ENCODE peak calls at places on chromosomes 13 and 19, in five cellular contexts. One of them, this sample, is unnamed.

GRCh38 chr19:29851769-29852521 is 40.2 kb downstream of the CCNE1 start:
- DNase-seq in stimulated activated CD4-positive, alpha-beta T cell treated with anti-CD3 and anti-CD28 coated beads, Interleukin-1b, Interleukin-23, amount 100 ng/mL, for 24 hours: no peak
- DNase-seq in activated T-helper 1 cell treated with anti-CD3 and anti-CD28 coated beads, Interleukin-12 subunit alpha, Interleukin-12 subunit beta, Interleukin-2, Interleukin-4 antibody, amounts not matched to agents 30 ng/mL and 10 ng/mL and 1 ng/mL, durations not matched to agents 14 hours and 24 hours and 36 hours: no peak
- DNase-seq in nucleus accumbens: no peak
- DNase-seq in HS-5: no peak
- DNase-seq in this sample: no peak

GRCh38 chr13:46796129-46796514 is 839 bp downstream of the ESD start:
- DNase-seq in stimulated activated CD4-positive, alpha-beta T cell treated with anti-CD3 and anti-CD28 coated beads, Interleukin-1b, Interleukin-23, amount 100 ng/mL, for 24 hours: no peak
- DNase-seq in activated T-helper 1 cell treated with anti-CD3 and anti-CD28 coated beads, Interleukin-12 subunit alpha, Interleukin-12 subunit beta, Interleukin-2, Interleukin-4 antibody, amounts not matched to agents 30 ng/mL and 10 ng/mL and 1 ng/mL, durations not matched to agents 14 hours and 24 hours and 36 hours: no peak
- DNase-seq in nucleus accumbens: no peak
- DNase-seq in HS-5: no peak
- DNase-seq in this sample: no peak

GRCh38 chr19:34662919-34663318 is 14.0 kb downstream of the SCGB2B2 start:
- DNase-seq in stimulated activated CD4-positive, alpha-beta T cell treated with anti-CD3 and anti-CD28 coated beads, Interleukin-1b, Interleukin-23, amount 100 ng/mL, for 24 hours: no peak
- DNase-seq in activated T-helper 1 cell treated with anti-CD3 and anti-CD28 coated beads, Interleukin-12 subunit alpha, Interleukin-12 subunit beta, Interleukin-2, Interleukin-4 antibody, amounts not matched to agents 30 ng/mL and 10 ng/mL and 1 ng/mL, durations not matched to agents 14 hours and 24 hours and 36 hours: peak; percentile 31
- DNase-seq in nucleus accumbens: no peak
- DNase-seq in HS-5: no peak
- DNase-seq in this sample: no peak

GRCh38 chr19:44947041-44947581 is 1.3 kb downstream of the APOC2 start:
- DNase-seq in stimulated activated CD4-positive, alpha-beta T cell treated with anti-CD3 and anti-CD28 coated beads, Interleukin-1b, Interleukin-23, amount 100 ng/mL, for 24 hours: no peak
- DNase-seq in activated T-helper 1 cell treated with anti-CD3 and anti-CD28 coated beads, Interleukin-12 subunit alpha, Interleukin-12 subunit beta, Interleukin-2, Interleukin-4 antibody, amounts not matched to agents 30 ng/mL and 10 ng/mL and 1 ng/mL, durations not matched to agents 14 hours and 24 hours and 36 hours: no peak
- DNase-seq in nucleus accumbens: no peak
- DNase-seq in HS-5: no peak
- DNase-seq in this sample: no peak

GRCh38 chr13:111929036-111929616 is 137.8 kb upstream of the SOX1 start:
- DNase-seq in stimulated activated CD4-positive, alpha-beta T cell treated with anti-CD3 and anti-CD28 coated beads, Interleukin-1b, Interleukin-23, amount 100 ng/mL, for 24 hours: no peak
- DNase-seq in activated T-helper 1 cell treated with anti-CD3 and anti-CD28 coated beads, Interleukin-12 subunit alpha, Interleukin-12 subunit beta, Interleukin-2, Interleukin-4 antibody, amounts not matched to agents 30 ng/mL and 10 ng/mL and 1 ng/mL, durations not matched to agents 14 hours and 24 hours and 36 hours: no peak
- DNase-seq in nucleus accumbens: no peak
- DNase-seq in HS-5: no peak
- DNase-seq in this sample: no peak

GRCh38 chr19:41442473-41443360 is at the start of gene ERICH4:
- DNase-seq in stimulated activated CD4-positive, alpha-beta T cell treated with anti-CD3 and anti-CD28 coated beads, Interleukin-1b, Interleukin-23, amount 100 ng/mL, for 24 hours: no peak
- DNase-seq in activated T-helper 1 cell treated with anti-CD3 and anti-CD28 coated beads, Interleukin-12 subunit alpha, Interleukin-12 subunit beta, Interleukin-2, Interleukin-4 antibody, amounts not matched to agents 30 ng/mL and 10 ng/mL and 1 ng/mL, durations not matched to agents 14 hours and 24 hours and 36 hours: no peak
- DNase-seq in nucleus accumbens: no peak
- DNase-seq in HS-5: no peak
- DNase-seq in this sample: no peak

GRCh38 chr19:42403586-42403985 is 13.5 kb upstream of the CNFN start:
- DNase-seq in stimulated activated CD4-positive, alpha-beta T cell treated with anti-CD3 and anti-CD28 coated beads, Interleukin-1b, Interleukin-23, amount 100 ng/mL, for 24 hours: no peak
- DNase-seq in activated T-helper 1 cell treated with anti-CD3 and anti-CD28 coated beads, Interleukin-12 subunit alpha, Interleukin-12 subunit beta, Interleukin-2, Interleukin-4 antibody, amounts not matched to agents 30 ng/mL and 10 ng/mL and 1 ng/mL, durations not matched to agents 14 hours and 24 hours and 36 hours: no peak
- DNase-seq in nucleus accumbens: no peak
- DNase-seq in HS-5: no peak
- DNase-seq in this sample: no peak

GRCh38 chr19:27885361-27885760 is 1327.6 kb downstream of the UQCRFS1 start:
- DNase-seq in stimulated activated CD4-positive, alpha-beta T cell treated with anti-CD3 and anti-CD28 coated beads, Interleukin-1b, Interleukin-23, amount 100 ng/mL, for 24 hours: no peak
- DNase-seq in activated T-helper 1 cell treated with anti-CD3 and anti-CD28 coated beads, Interleukin-12 subunit alpha, Interleukin-12 subunit beta, Interleukin-2, Interleukin-4 antibody, amounts not matched to agents 30 ng/mL and 10 ng/mL and 1 ng/mL, durations not matched to agents 14 hours and 24 hours and 36 hours: no peak
- DNase-seq in nucleus accumbens: no peak
- DNase-seq in HS-5: no peak
- DNase-seq in this sample: no peak

GRCh38 chr13:76029088-76029487 is 393.0 kb downstream of the LMO7 start:
- DNase-seq in stimulated activated CD4-positive, alpha-beta T cell treated with anti-CD3 and anti-CD28 coated beads, Interleukin-1b, Interleukin-23, amount 100 ng/mL, for 24 hours: no peak
- DNase-seq in activated T-helper 1 cell treated with anti-CD3 and anti-CD28 coated beads, Interleukin-12 subunit alpha, Interleukin-12 subunit beta, Interleukin-2, Interleukin-4 antibody, amounts not matched to agents 30 ng/mL and 10 ng/mL and 1 ng/mL, durations not matched to agents 14 hours and 24 hours and 36 hours: no peak
- DNase-seq in nucleus accumbens: no peak
- DNase-seq in HS-5: no peak
- DNase-seq in this sample: no peak

GRCh38 chr13:28022848-28023518 is 34.5 kb upstream of the URAD start:
- DNase-seq in stimulated activated CD4-positive, alpha-beta T cell treated with anti-CD3 and anti-CD28 coated beads, Interleukin-1b, Interleukin-23, amount 100 ng/mL, for 24 hours: no peak
- DNase-seq in activated T-helper 1 cell treated with anti-CD3 and anti-CD28 coated beads, Interleukin-12 subunit alpha, Interleukin-12 subunit beta, Interleukin-2, Interleukin-4 antibody, amounts not matched to agents 30 ng/mL and 10 ng/mL and 1 ng/mL, durations not matched to agents 14 hours and 24 hours and 36 hours: no peak
- DNase-seq in nucleus accumbens: no peak
- DNase-seq in HS-5: no peak
- DNase-seq in this sample: no peak

GRCh38 chr19:44746946-44747738 is 1.4 kb upstream of the BCL3 start:
- DNase-seq in stimulated activated CD4-positive, alpha-beta T cell treated with anti-CD3 and anti-CD28 coated beads, Interleukin-1b, Interleukin-23, amount 100 ng/mL, for 24 hours: peak; percentile 77
- DNase-seq in activated T-helper 1 cell treated with anti-CD3 and anti-CD28 coated beads, Interleukin-12 subunit alpha, Interleukin-12 subunit beta, Interleukin-2, Interleukin-4 antibody, amounts not matched to agents 30 ng/mL and 10 ng/mL and 1 ng/mL, durations not matched to agents 14 hours and 24 hours and 36 hours: peak; percentile 87
- DNase-seq in nucleus accumbens: peak; percentile 37
- DNase-seq in HS-5: no peak
- DNase-seq in this sample: peak; percentile 30

GRCh38 chr13:112683581-112683980 is 6.3 kb upstream of the ATP11A start:
- DNase-seq in stimulated activated CD4-positive, alpha-beta T cell treated with anti-CD3 and anti-CD28 coated beads, Interleukin-1b, Interleukin-23, amount 100 ng/mL, for 24 hours: no peak
- DNase-seq in activated T-helper 1 cell treated with anti-CD3 and anti-CD28 coated beads, Interleukin-12 subunit alpha, Interleukin-12 subunit beta, Interleukin-2, Interleukin-4 antibody, amounts not matched to agents 30 ng/mL and 10 ng/mL and 1 ng/mL, durations not matched to agents 14 hours and 24 hours and 36 hours: no peak
- DNase-seq in nucleus accumbens: no peak
- DNase-seq in HS-5: no peak
- DNase-seq in this sample: no peak

GRCh38 chr19:11151181-11151580 is 4.4 kb downstream of the SPC24 start:
- DNase-seq in stimulated activated CD4-positive, alpha-beta T cell treated with anti-CD3 and anti-CD28 coated beads, Interleukin-1b, Interleukin-23, amount 100 ng/mL, for 24 hours: no peak
- DNase-seq in activated T-helper 1 cell treated with anti-CD3 and anti-CD28 coated beads, Interleukin-12 subunit alpha, Interleukin-12 subunit beta, Interleukin-2, Interleukin-4 antibody, amounts not matched to agents 30 ng/mL and 10 ng/mL and 1 ng/mL, durations not matched to agents 14 hours and 24 hours and 36 hours: no peak
- DNase-seq in nucleus accumbens: no peak
- DNase-seq in HS-5: no peak
- DNase-seq in this sample: no peak

GRCh38 chr19:35017507-35017906 is 12.8 kb upstream of the SCN1B start:
- DNase-seq in stimulated activated CD4-positive, alpha-beta T cell treated with anti-CD3 and anti-CD28 coated beads, Interleukin-1b, Interleukin-23, amount 100 ng/mL, for 24 hours: no peak
- DNase-seq in activated T-helper 1 cell treated with anti-CD3 and anti-CD28 coated beads, Interleukin-12 subunit alpha, Interleukin-12 subunit beta, Interleukin-2, Interleukin-4 antibody, amounts not matched to agents 30 ng/mL and 10 ng/mL and 1 ng/mL, durations not matched to agents 14 hours and 24 hours and 36 hours: no peak
- DNase-seq in nucleus accumbens: no peak
- DNase-seq in HS-5: no peak
- DNase-seq in this sample: no peak

GRCh38 chr13:39968646-39969475 is 313.4 kb downstream of the COG6 start:
- DNase-seq in stimulated activated CD4-positive, alpha-beta T cell treated with anti-CD3 and anti-CD28 coated beads, Interleukin-1b, Interleukin-23, amount 100 ng/mL, for 24 hours: no peak
- DNase-seq in activated T-helper 1 cell treated with anti-CD3 and anti-CD28 coated beads, Interleukin-12 subunit alpha, Interleukin-12 subunit beta, Interleukin-2, Interleukin-4 antibody, amounts not matched to agents 30 ng/mL and 10 ng/mL and 1 ng/mL, durations not matched to agents 14 hours and 24 hours and 36 hours: no peak
- DNase-seq in nucleus accumbens: no peak
- DNase-seq in HS-5: no peak
- DNase-seq in this sample: no peak

GRCh38 chr19:58248886-58249285 is 20.2 kb downstream of the ZNF544 start:
- DNase-seq in stimulated activated CD4-positive, alpha-beta T cell treated with anti-CD3 and anti-CD28 coated beads, Interleukin-1b, Interleukin-23, amount 100 ng/mL, for 24 hours: no peak
- DNase-seq in activated T-helper 1 cell treated with anti-CD3 and anti-CD28 coated beads, Interleukin-12 subunit alpha, Interleukin-12 subunit beta, Interleukin-2, Interleukin-4 antibody, amounts not matched to agents 30 ng/mL and 10 ng/mL and 1 ng/mL, durations not matched to agents 14 hours and 24 hours and 36 hours: no peak
- DNase-seq in nucleus accumbens: no peak
- DNase-seq in HS-5: no peak
- DNase-seq in this sample: no peak

GRCh38 chr13:31200636-31200970 is 828 bp downstream of the B3GLCT start:
- DNase-seq in stimulated activated CD4-positive, alpha-beta T cell treated with anti-CD3 and anti-CD28 coated beads, Interleukin-1b, Interleukin-23, amount 100 ng/mL, for 24 hours: no peak
- DNase-seq in activated T-helper 1 cell treated with anti-CD3 and anti-CD28 coated beads, Interleukin-12 subunit alpha, Interleukin-12 subunit beta, Interleukin-2, Interleukin-4 antibody, amounts not matched to agents 30 ng/mL and 10 ng/mL and 1 ng/mL, durations not matched to agents 14 hours and 24 hours and 36 hours: no peak
- DNase-seq in nucleus accumbens: peak; percentile 47
- DNase-seq in HS-5: no peak
- DNase-seq in this sample: peak; percentile 67

GRCh38 chr19:6012416-6013170 is 34.7 kb upstream of the RANBP3 start:
- DNase-seq in stimulated activated CD4-positive, alpha-beta T cell treated with anti-CD3 and anti-CD28 coated beads, Interleukin-1b, Interleukin-23, amount 100 ng/mL, for 24 hours: no peak
- DNase-seq in activated T-helper 1 cell treated with anti-CD3 and anti-CD28 coated beads, Interleukin-12 subunit alpha, Interleukin-12 subunit beta, Interleukin-2, Interleukin-4 antibody, amounts not matched to agents 30 ng/mL and 10 ng/mL and 1 ng/mL, durations not matched to agents 14 hours and 24 hours and 36 hours: no peak
- DNase-seq in nucleus accumbens: no peak
- DNase-seq in HS-5: no peak
- DNase-seq in this sample: no peak

GRCh38 chr19:4328243-4328990 is 10.2 kb downstream of the STAP2 start:
- DNase-seq in stimulated activated CD4-positive, alpha-beta T cell treated with anti-CD3 and anti-CD28 coated beads, Interleukin-1b, Interleukin-23, amount 100 ng/mL, for 24 hours: peak; percentile 79
- DNase-seq in activated T-helper 1 cell treated with anti-CD3 and anti-CD28 coated beads, Interleukin-12 subunit alpha, Interleukin-12 subunit beta, Interleukin-2, Interleukin-4 antibody, amounts not matched to agents 30 ng/mL and 10 ng/mL and 1 ng/mL, durations not matched to agents 14 hours and 24 hours and 36 hours: peak; percentile 87
- DNase-seq in nucleus accumbens: peak; percentile 95
- DNase-seq in HS-5: no peak
- DNase-seq in this sample: peak; percentile 92

GRCh38 chr19:14081797-14082674 is 3.5 kb downstream of the C19orf67 start:
- DNase-seq in stimulated activated CD4-positive, alpha-beta T cell treated with anti-CD3 and anti-CD28 coated beads, Interleukin-1b, Interleukin-23, amount 100 ng/mL, for 24 hours: no peak
- DNase-seq in activated T-helper 1 cell treated with anti-CD3 and anti-CD28 coated beads, Interleukin-12 subunit alpha, Interleukin-12 subunit beta, Interleukin-2, Interleukin-4 antibody, amounts not matched to agents 30 ng/mL and 10 ng/mL and 1 ng/mL, durations not matched to agents 14 hours and 24 hours and 36 hours: peak; percentile 20
- DNase-seq in nucleus accumbens: no peak
- DNase-seq in HS-5: no peak
- DNase-seq in this sample: no peak

GRCh38 chr13:21924958-21925357 is 254.1 kb downstream of the FGF9 start:
- DNase-seq in stimulated activated CD4-positive, alpha-beta T cell treated with anti-CD3 and anti-CD28 coated beads, Interleukin-1b, Interleukin-23, amount 100 ng/mL, for 24 hours: no peak
- DNase-seq in activated T-helper 1 cell treated with anti-CD3 and anti-CD28 coated beads, Interleukin-12 subunit alpha, Interleukin-12 subunit beta, Interleukin-2, Interleukin-4 antibody, amounts not matched to agents 30 ng/mL and 10 ng/mL and 1 ng/mL, durations not matched to agents 14 hours and 24 hours and 36 hours: no peak
- DNase-seq in nucleus accumbens: no peak
- DNase-seq in HS-5: no peak
- DNase-seq in this sample: no peak

GRCh38 chr19:3184847-3185481 is 766 bp upstream of the NCLN start:
- DNase-seq in stimulated activated CD4-positive, alpha-beta T cell treated with anti-CD3 and anti-CD28 coated beads, Interleukin-1b, Interleukin-23, amount 100 ng/mL, for 24 hours: no peak
- DNase-seq in activated T-helper 1 cell treated with anti-CD3 and anti-CD28 coated beads, Interleukin-12 subunit alpha, Interleukin-12 subunit beta, Interleukin-2, Interleukin-4 antibody, amounts not matched to agents 30 ng/mL and 10 ng/mL and 1 ng/mL, durations not matched to agents 14 hours and 24 hours and 36 hours: no peak
- DNase-seq in nucleus accumbens: no peak
- DNase-seq in HS-5: no peak
- DNase-seq in this sample: peak; percentile 71

GRCh38 chr19:44675516-44675915 is 4.2 kb downstream of the CEACAM19 start:
- DNase-seq in stimulated activated CD4-positive, alpha-beta T cell treated with anti-CD3 and anti-CD28 coated beads, Interleukin-1b, Interleukin-23, amount 100 ng/mL, for 24 hours: no peak
- DNase-seq in activated T-helper 1 cell treated with anti-CD3 and anti-CD28 coated beads, Interleukin-12 subunit alpha, Interleukin-12 subunit beta, Interleukin-2, Interleukin-4 antibody, amounts not matched to agents 30 ng/mL and 10 ng/mL and 1 ng/mL, durations not matched to agents 14 hours and 24 hours and 36 hours: no peak
- DNase-seq in nucleus accumbens: no peak
- DNase-seq in HS-5: no peak
- DNase-seq in this sample: no peak

GRCh38 chr13:85497652-85498051 is 301.6 kb downstream of the SLITRK6 start:
- DNase-seq in stimulated activated CD4-positive, alpha-beta T cell treated with anti-CD3 and anti-CD28 coated beads, Interleukin-1b, Interleukin-23, amount 100 ng/mL, for 24 hours: no peak
- DNase-seq in activated T-helper 1 cell treated with anti-CD3 and anti-CD28 coated beads, Interleukin-12 subunit alpha, Interleukin-12 subunit beta, Interleukin-2, Interleukin-4 antibody, amounts not matched to agents 30 ng/mL and 10 ng/mL and 1 ng/mL, durations not matched to agents 14 hours and 24 hours and 36 hours: no peak
- DNase-seq in nucleus accumbens: no peak
- DNase-seq in HS-5: peak; percentile 49
- DNase-seq in this sample: no peak

GRCh38 chr19:12891553-12892021 is 627 bp downstream of the GCDH start:
- DNase-seq in stimulated activated CD4-positive, alpha-beta T cell treated with anti-CD3 and anti-CD28 coated beads, Interleukin-1b, Interleukin-23, amount 100 ng/mL, for 24 hours: no peak
- DNase-seq in activated T-helper 1 cell treated with anti-CD3 and anti-CD28 coated beads, Interleukin-12 subunit alpha, Interleukin-12 subunit beta, Interleukin-2, Interleukin-4 antibody, amounts not matched to agents 30 ng/mL and 10 ng/mL and 1 ng/mL, durations not matched to agents 14 hours and 24 hours and 36 hours: no peak
- DNase-seq in nucleus accumbens: no peak
- DNase-seq in HS-5: no peak
- DNase-seq in this sample: no peak

GRCh38 chr19:3253270-3253669 is 28.8 kb downstream of the CELF5 start:
- DNase-seq in stimulated activated CD4-positive, alpha-beta T cell treated with anti-CD3 and anti-CD28 coated beads, Interleukin-1b, Interleukin-23, amount 100 ng/mL, for 24 hours: no peak
- DNase-seq in activated T-helper 1 cell treated with anti-CD3 and anti-CD28 coated beads, Interleukin-12 subunit alpha, Interleukin-12 subunit beta, Interleukin-2, Interleukin-4 antibody, amounts not matched to agents 30 ng/mL and 10 ng/mL and 1 ng/mL, durations not matched to agents 14 hours and 24 hours and 36 hours: no peak
- DNase-seq in nucleus accumbens: no peak
- DNase-seq in HS-5: no peak
- DNase-seq in this sample: no peak

GRCh38 chr13:42422681-42423080 is 150.7 kb downstream of the AKAP11 start:
- DNase-seq in stimulated activated CD4-positive, alpha-beta T cell treated with anti-CD3 and anti-CD28 coated beads, Interleukin-1b, Interleukin-23, amount 100 ng/mL, for 24 hours: no peak
- DNase-seq in activated T-helper 1 cell treated with anti-CD3 and anti-CD28 coated beads, Interleukin-12 subunit alpha, Interleukin-12 subunit beta, Interleukin-2, Interleukin-4 antibody, amounts not matched to agents 30 ng/mL and 10 ng/mL and 1 ng/mL, durations not matched to agents 14 hours and 24 hours and 36 hours: no peak
- DNase-seq in nucleus accumbens: no peak
- DNase-seq in HS-5: no peak
- DNase-seq in this sample: no peak

GRCh38 chr19:32598022-32598421 is 17.0 kb downstream of the PDCD5 start:
- DNase-seq in stimulated activated CD4-positive, alpha-beta T cell treated with anti-CD3 and anti-CD28 coated beads, Interleukin-1b, Interleukin-23, amount 100 ng/mL, for 24 hours: no peak
- DNase-seq in activated T-helper 1 cell treated with anti-CD3 and anti-CD28 coated beads, Interleukin-12 subunit alpha, Interleukin-12 subunit beta, Interleukin-2, Interleukin-4 antibody, amounts not matched to agents 30 ng/mL and 10 ng/mL and 1 ng/mL, durations not matched to agents 14 hours and 24 hours and 36 hours: no peak
- DNase-seq in nucleus accumbens: no peak
- DNase-seq in HS-5: no peak
- DNase-seq in this sample: no peak

GRCh38 chr13:111312944-111313590 is 7.4 kb upstream of the TEX29 start:
- DNase-seq in stimulated activated CD4-positive, alpha-beta T cell treated with anti-CD3 and anti-CD28 coated beads, Interleukin-1b, Interleukin-23, amount 100 ng/mL, for 24 hours: no peak
- DNase-seq in activated T-helper 1 cell treated with anti-CD3 and anti-CD28 coated beads, Interleukin-12 subunit alpha, Interleukin-12 subunit beta, Interleukin-2, Interleukin-4 antibody, amounts not matched to agents 30 ng/mL and 10 ng/mL and 1 ng/mL, durations not matched to agents 14 hours and 24 hours and 36 hours: no peak
- DNase-seq in nucleus accumbens: no peak
- DNase-seq in HS-5: no peak
- DNase-seq in this sample: no peak

This sample was measured in caudate nucleus.